ENCODE peak calls at places on chromosome 6, in eight cellular contexts. K, M, E, X, J, P, G and C are unnamed samples.

GRCh38 chr6:111361648-111362047 is 121.4 kb downstream of the REV3L start:
- DNase-seq in K (no peak), M (no peak), E (peak), X (peak), J (no peak), P (no peak), G (no peak), C (no peak)

GRCh38 chr6:113120214-113120576 is 737.0 kb upstream of the MARCKS start:
- DNase-seq in K (no peak), M (no peak), E (no peak), X (no peak), J (no peak), P (peak), G (no peak), C (no peak)

GRCh38 chr6:2546941-2547716 is 203.6 kb downstream of the MYLK4 start:
- DNase-seq in K (no peak), M (no peak), E (no peak), X (no peak), J (no peak), P (no peak), G (no peak), C (no peak)

GRCh38 chr6:144928847-144929246 is 643.7 kb downstream of the UTRN start:
- DNase-seq in K (no peak), M (no peak), E (no peak), X (no peak), J (no peak), P (no peak), G (no peak), C (no peak)

GRCh38 chr6:131828946-131829345 is 21.1 kb downstream of the ENPP1 start:
- DNase-seq in K (no peak), M (no peak), E (no peak), X (no peak), J (no peak), P (no peak), G (no peak), C (no peak)

GRCh38 chr6:135418040-135418439 is 79.5 kb downstream of the AHI1 start:
- DNase-seq in K (no peak), M (no peak), E (no peak), X (no peak), J (no peak), P (no peak), G (no peak), C (no peak)

GRCh38 chr6:75230484-75231325 is 12.9 kb downstream of the COX7A2 start:
- DNase-seq in K (no peak), M (no peak), E (no peak), X (no peak), J (no peak), P (no peak), G (no peak), C (no peak)

GRCh38 chr6:87342829-87343228 is 1.8 kb upstream of the C6orf163 start:
- DNase-seq in K (no peak), M (no peak), E (no peak), X (no peak), J (no peak), P (no peak), G (no peak), C (no peak)

GRCh38 chr6:12148317-12148801 is 136.2 kb downstream of the HIVEP1 start:
- DNase-seq in K (no peak), M (no peak), E (no peak), X (no peak), J (no peak), P (peak), G (no peak), C (no peak)

GRCh38 chr6:20200761-20201160 is 11.5 kb downstream of the MBOAT1 start:
- DNase-seq in K (no peak), M (no peak), E (no peak), X (no peak), J (no peak), P (no peak), G (peak), C (no peak)

GRCh38 chr6:3426817-3427739 is 29.8 kb downstream of the SLC22A23 start:
- DNase-seq in K (no peak), M (no peak), E (no peak), X (no peak), J (no peak), P (no peak), G (no peak), C (no peak)

GRCh38 chr6:12249516-12250394 is 40.4 kb upstream of the EDN1 start:
- DNase-seq in K (no peak), M (no peak), E (no peak), X (no peak), J (no peak), P (no peak), G (no peak), C (no peak)

GRCh38 chr6:163745566-163746400 is 331.3 kb downstream of the QKI start:
- DNase-seq in K (no peak), M (no peak), E (no peak), X (no peak), J (no peak), P (no peak), G (no peak), C (no peak)

GRCh38 chr6:32519117-32519909 is 10.8 kb downstream of the HLA-DRB5 start:
- DNase-seq in K (no peak), M (no peak), E (no peak), X (no peak), J (no peak), P (no peak), G (no peak), C (no peak)

GRCh38 chr6:141483561-141484061 is 649.1 kb upstream of the GJE1 start:
- DNase-seq in K (peak), M (peak), E (no peak), X (peak), J (peak), P (peak), G (no peak), C (no peak)

GRCh38 chr6:148700713-148701392 is 46.0 kb upstream of the UST start:
- DNase-seq in K (peak), M (no peak), E (no peak), X (peak), J (no peak), P (no peak), G (no peak), C (no peak)

GRCh38 chr6:45599053-45599452 is 221.3 kb upstream of the SUPT3H start:
- DNase-seq in K (no peak), M (no peak), E (no peak), X (no peak), J (no peak), P (no peak), G (no peak), C (no peak)

GRCh38 chr6:42907336-42907735 is 8.5 kb upstream of the PTCRA start:
- DNase-seq in K (no peak), M (no peak), E (no peak), X (no peak), J (no peak), P (no peak), G (no peak), C (no peak)

GRCh38 chr6:75458895-75459294 is 34.7 kb downstream of the FILIP1 start:
- DNase-seq in K (no peak), M (no peak), E (no peak), X (no peak), J (no peak), P (no peak), G (no peak), C (no peak)

GRCh38 chr6:116351101-116351500 is 19.6 kb upstream of the DSE start:
- DNase-seq in K (no peak), M (no peak), E (no peak), X (no peak), J (no peak), P (no peak), G (no peak), C (no peak)

GRCh38 chr6:43436577-43437282 is 9.4 kb downstream of the ABCC10 start:
- DNase-seq in K (no peak), M (no peak), E (no peak), X (no peak), J (no peak), P (peak), G (peak), C (peak)

GRCh38 chr6:133546098-133546497 is 304.9 kb downstream of the EYA4 start:
- DNase-seq in K (no peak), M (no peak), E (peak), X (no peak), J (no peak), P (no peak), G (no peak), C (no peak)

GRCh38 chr6:10838794-10839333 is 525 bp upstream of the MAK start:
- DNase-seq in K (no peak), M (peak), E (no peak), X (peak), J (no peak), P (no peak), G (no peak), C (no peak)

GRCh38 chr6:56772737-56773184 is 130.1 kb upstream of the DST start:
- DNase-seq in K (no peak), M (no peak), E (no peak), X (no peak), J (no peak), P (no peak), G (no peak), C (no peak)

GRCh38 chr6:50959081-50959641 is 140.5 kb downstream of the TFAP2B start:
- DNase-seq in K (no peak), M (no peak), E (no peak), X (no peak), J (no peak), P (no peak), G (no peak), C (no peak)

GRCh38 chr6:40160826-40161225 is 226.6 kb upstream of the MOCS1 start:
- DNase-seq in K (no peak), M (no peak), E (no peak), X (no peak), J (no peak), P (no peak), G (no peak), C (no peak)

GRCh38 chr6:8131265-8131897 is 29.0 kb upstream of the EEF1E1 start:
- DNase-seq in K (peak), M (peak), E (peak), X (peak), J (peak), P (peak), G (peak), C (peak)